ENCODE peak calls at places on chromosomes 13 and 19, in seven cellular contexts. G, D, V, Q, Z, P and I are unnamed samples.

GRCh38 chr19:13164370-13165090 is 14.3 kb downstream of the IER2 start:
- DNase-seq in G (peak), D (peak), V (peak), Q (peak), Z (no peak), P (peak), I (peak)

GRCh38 chr19:53432088-53432661 is 391 bp downstream of the ZNF761 start:
- DNase-seq in G (no peak), D (no peak), V (no peak), Q (peak), Z (no peak), P (peak), I (peak)

GRCh38 chr13:23632741-23633140 is 62.5 kb downstream of the TNFRSF19 start:
- DNase-seq in G (no peak), D (no peak), V (no peak), Q (no peak), Z (no peak), P (no peak), I (no peak)

GRCh38 chr13:27359203-27359821 is 65.1 kb upstream of the GTF3A start:
- DNase-seq in G (peak), D (peak), V (peak), Q (peak), Z (no peak), P (peak), I (peak)

GRCh38 chr19:6556480-6556879 is 25.7 kb downstream of the TNFSF9 start:
- DNase-seq in G (no peak), D (no peak), V (no peak), Q (peak), Z (no peak), P (peak), I (peak)

GRCh38 chr13:74061939-74062595 is 72.1 kb downstream of the KLF12 start:
- DNase-seq in G (no peak), D (peak), V (no peak), Q (peak), Z (peak), P (peak), I (peak)

GRCh38 chr19:14432817-14433453 is at the start of gene PKN1:
- DNase-seq in G (peak), D (no peak), V (peak), Q (peak), Z (no peak), P (peak), I (peak)

GRCh38 chr13:19862511-19863313 is 737 bp downstream of the ZMYM5 start:
- DNase-seq in G (no peak), D (peak), V (peak), Q (peak), Z (no peak), P (peak), I (peak)

GRCh38 chr19:10617409-10618121 is 7.8 kb upstream of the SLC44A2 start:
- DNase-seq in G (no peak), D (no peak), V (no peak), Q (peak), Z (no peak), P (peak), I (peak)

GRCh38 chr19:50173144-50173543 is 10.1 kb upstream of the IZUMO2 start:
- DNase-seq in G (no peak), D (no peak), V (no peak), Q (no peak), Z (no peak), P (peak), I (no peak)

GRCh38 chr19:14000691-14001365 is 5.3 kb downstream of the RFX1 start:
- DNase-seq in G (no peak), D (no peak), V (no peak), Q (no peak), Z (no peak), P (no peak), I (no peak)

GRCh38 chr13:42333613-42334328 is 61.8 kb downstream of the AKAP11 start:
- DNase-seq in G (no peak), D (peak), V (peak), Q (peak), Z (no peak), P (peak), I (peak)

GRCh38 chr19:47094557-47095517 is 18.7 kb downstream of the ZC3H4 start:
- DNase-seq in G (no peak), D (no peak), V (no peak), Q (no peak), Z (no peak), P (no peak), I (no peak)

GRCh38 chr19:39237200-39238184 is 7.3 kb downstream of the IFNL3 start:
- DNase-seq in G (no peak), D (no peak), V (peak), Q (no peak), Z (no peak), P (peak), I (peak)

GRCh38 chr19:45352062-45352461 is 11.5 kb downstream of the KLC3 start:
- DNase-seq in G (no peak), D (no peak), V (no peak), Q (no peak), Z (no peak), P (no peak), I (no peak)

GRCh38 chr19:43622956-43623355 is 3.5 kb upstream of the ZNF428 start:
- DNase-seq in G (no peak), D (no peak), V (no peak), Q (no peak), Z (no peak), P (no peak), I (peak)

GRCh38 chr19:14369399-14370168 is 11.7 kb upstream of the ADGRE5 start:
- DNase-seq in G (no peak), D (no peak), V (no peak), Q (peak), Z (no peak), P (peak), I (no peak)

GRCh38 chr13:31756346-31756745 is 17.0 kb downstream of the RXFP2 start:
- DNase-seq in G (no peak), D (no peak), V (no peak), Q (peak), Z (no peak), P (peak), I (peak)

GRCh38 chr13:51202477-51203046 is 19.6 kb upstream of the FAM124A start:
- DNase-seq in G (no peak), D (no peak), V (no peak), Q (no peak), Z (no peak), P (no peak), I (no peak)

GRCh38 chr19:30014770-30015169 is 72.7 kb downstream of the URI1 start:
- DNase-seq in G (no peak), D (no peak), V (no peak), Q (no peak), Z (no peak), P (no peak), I (no peak)

GRCh38 chr19:51710163-51710562 is 13.6 kb downstream of the HAS1 start:
- DNase-seq in G (no peak), D (no peak), V (no peak), Q (no peak), Z (no peak), P (peak), I (no peak)

GRCh38 chr19:37903096-37903495 is 3.3 kb downstream of the WDR87 start:
- DNase-seq in G (no peak), D (no peak), V (no peak), Q (no peak), Z (no peak), P (no peak), I (no peak)

GRCh38 chr13:112569771-112570288 is 18.1 kb downstream of the TUBGCP3 start:
- DNase-seq in G (no peak), D (no peak), V (no peak), Q (no peak), Z (no peak), P (no peak), I (no peak)

GRCh38 chr13:112815871-112816270 is 126.0 kb downstream of the ATP11A start:
- DNase-seq in G (no peak), D (no peak), V (no peak), Q (no peak), Z (no peak), P (no peak), I (no peak)

GRCh38 chr13:25114220-25114619 is 18.3 kb downstream of the PABPC3 start:
- DNase-seq in G (peak), D (peak), V (peak), Q (peak), Z (peak), P (peak), I (peak)

GRCh38 chr19:7732045-7732444 is at the start of gene CLEC4G:
- DNase-seq in G (no peak), D (no peak), V (no peak), Q (no peak), Z (no peak), P (no peak), I (no peak)